ENCODE peak calls at places on chromosomes 7 and 10, in eight cellular contexts. H is heart left ventricle, G is lower lobe of right lung, P is OCI-LY7, Q is tibial artery, K is GM23248, S is iPS DF 6.9, U is left lung. O is an unnamed sample.

GRCh38 chr10:113028393-113029054 is 78.5 kb downstream of the TCF7L2 start:
- DNase-seq in P (no peak), K (peak; percentile 43), Q (no peak), H (no peak), G (no peak), U (no peak), S (no peak), O (no peak)

GRCh38 chr10:110273474-110273873 is 31.2 kb downstream of the SMNDC1 start:
- DNase-seq in S (no peak), U (peak; percentile 77), H (peak; percentile 47), G (peak; percentile 78), P (no peak), K (peak; percentile 90), Q (peak; percentile 88), O (peak; percentile 30)

GRCh38 chr7:143494622-143495021 is 16.9 kb downstream of the TAS2R41 start:
- DNase-seq in Q (no peak), G (no peak), U (no peak), K (peak; percentile 61), S (no peak), H (no peak), P (no peak), O (no peak)

GRCh38 chr10:24873281-24873683 is 79.1 kb downstream of the PRTFDC1 start:
- DNase-seq in S (no peak), G (no peak), H (peak; percentile 20), P (no peak), K (peak; percentile 97), Q (peak; percentile 32), U (no peak), O (no peak)

GRCh38 chr7:144174613-144175012 is 8.7 kb upstream of the CTAGE4 start:
- DNase-seq in S (no peak), G (no peak), H (no peak), U (no peak), K (no peak), P (no peak), Q (no peak), O (no peak)

GRCh38 chr10:117130346-117130745 is 7.7 kb downstream of the VAX1 start:
- DNase-seq in U (no peak), H (no peak), P (no peak), K (no peak), G (no peak), Q (no peak), S (no peak), O (no peak)

GRCh38 chr7:121393005-121393366 is 3.1 kb downstream of the FAM3C start:
- DNase-seq in S (no peak), P (no peak), G (no peak), U (no peak), Q (no peak), H (no peak), K (no peak), O (no peak)

GRCh38 chr7:5477126-5477525 is 53.5 kb upstream of the TNRC18 start:
- DNase-seq in H (no peak), U (no peak), Q (no peak), K (no peak), S (no peak), G (no peak), P (no peak), O (no peak)

GRCh38 chr10:130191380-130191779 is 55.2 kb downstream of the GLRX3 start:
- DNase-seq in H (no peak), S (no peak), P (no peak), G (no peak), U (no peak), Q (no peak), K (no peak), O (no peak)

GRCh38 chr7:129421717-129422250 is 12.4 kb upstream of the STRIP2 start:
- DNase-seq in P (no peak), S (no peak), Q (no peak), H (no peak), K (no peak), G (no peak), U (no peak), O (no peak)

GRCh38 chr7:152909280-152909679 is 149.7 kb downstream of the ACTR3B start:
- DNase-seq in K (no peak), S (no peak), U (no peak), P (no peak), Q (no peak), G (no peak), H (no peak), O (no peak)

DNA sequence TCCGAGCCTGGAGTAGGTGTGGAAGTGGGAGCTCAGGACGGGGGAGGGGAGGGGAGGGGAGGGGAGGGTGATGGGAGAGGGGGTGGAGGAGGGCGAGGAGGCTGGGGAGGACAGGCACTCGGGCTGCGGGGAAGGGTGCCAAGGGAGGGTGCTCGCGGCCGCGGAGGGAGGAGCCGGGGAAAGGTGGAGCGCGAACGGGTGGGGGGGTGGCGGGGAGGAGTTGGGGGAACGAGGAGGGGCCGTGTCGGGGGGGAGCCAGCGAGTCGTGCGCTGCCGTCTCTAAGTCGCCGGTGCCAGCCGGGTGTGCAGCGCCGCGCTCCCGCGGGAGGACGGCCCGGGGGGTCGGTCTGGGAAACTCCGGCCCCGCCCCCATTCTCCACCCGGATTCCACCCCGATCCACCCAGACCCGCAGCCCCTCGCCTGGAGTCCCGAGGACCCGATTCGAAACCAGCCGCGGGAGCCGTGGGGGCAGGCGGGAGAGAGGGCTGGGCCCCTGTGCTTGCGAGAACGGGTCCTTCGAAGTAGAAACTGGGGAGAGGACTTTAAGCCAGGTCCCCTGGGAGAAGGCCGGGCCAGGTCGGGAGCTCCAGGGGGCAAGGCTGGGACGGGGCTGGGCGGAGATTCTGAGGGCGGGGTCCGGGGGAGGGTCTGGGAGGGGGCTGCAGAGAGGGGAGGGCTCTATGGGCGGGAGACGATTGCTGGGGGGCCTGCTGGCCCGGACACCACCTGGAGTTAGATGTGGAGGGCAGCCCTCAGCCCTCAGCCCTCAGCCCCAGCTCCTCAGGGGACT is at the start of gene ZNF467:
- DNase-seq in S (no peak), H (peak; percentile 87), G (peak; percentile 82), U (peak; percentile 88), Q (peak; percentile 38), K (peak; percentile 21), P (no peak), O (no peak)
- H3K27ac ChIP-seq in S (no peak within 1 kb of the TSS), H (peak within 1 kb of the TSS; percentile 73), G (peak within 1 kb of the TSS; percentile 74), U (peak within 1 kb of the TSS; percentile 87), Q (peak within 1 kb of the TSS; percentile 33), K (no peak within 1 kb of the TSS), P (no peak within 1 kb of the TSS), O (no peak within 1 kb of the TSS)

DNA sequence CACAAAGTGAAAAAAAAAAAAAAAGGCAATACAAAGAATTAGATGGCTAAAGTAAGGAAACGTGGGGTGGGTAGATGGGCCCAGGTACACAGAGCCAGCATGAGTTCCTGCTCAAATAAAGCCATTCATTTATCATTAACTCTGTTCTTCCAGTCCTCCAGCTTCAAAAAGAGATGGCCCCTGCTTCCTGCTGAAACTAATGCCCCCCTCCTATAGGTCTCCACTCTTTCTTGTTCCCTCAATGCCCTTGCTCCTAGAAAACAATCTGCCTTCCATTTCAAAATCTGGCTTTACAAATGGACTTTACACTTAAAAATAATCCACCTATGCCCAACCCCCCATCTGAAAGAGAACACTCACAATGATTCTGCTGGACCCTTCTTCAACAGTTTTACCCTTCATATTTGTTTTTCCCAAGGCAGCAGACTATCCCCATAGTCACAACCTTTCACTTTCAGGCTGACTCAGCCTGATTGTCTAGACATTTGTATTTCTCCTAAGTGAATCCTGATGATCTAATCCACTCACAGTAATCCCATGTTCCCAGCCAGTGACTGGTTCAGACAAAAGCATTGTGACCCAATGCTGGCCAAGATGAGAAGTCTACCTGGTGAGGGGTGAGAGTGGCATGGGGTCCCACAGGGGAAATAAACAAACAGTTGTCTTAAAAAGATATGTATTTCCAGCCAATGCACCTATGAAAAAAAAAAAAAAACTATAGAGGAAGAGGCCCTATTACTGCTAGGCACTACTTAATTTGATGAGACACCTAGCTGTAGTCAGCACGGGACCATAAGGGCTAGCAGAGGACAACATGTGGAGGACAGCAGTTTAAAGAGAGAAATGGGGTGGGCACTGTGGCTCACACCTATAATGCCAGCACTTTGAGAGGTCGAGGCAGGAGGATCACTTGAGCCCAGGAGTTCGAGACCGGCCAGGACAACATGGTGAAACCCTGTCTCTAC is 74.6 kb upstream of the GRID1 start:
- DNase-seq in P (no peak), G (no peak), H (no peak), Q (no peak), S (no peak), K (peak; percentile 92), U (no peak), O (no peak)
- H3K27ac ChIP-seq in P (no peak overlapping the region), G (no peak overlapping the region), H (no peak overlapping the region), Q (no peak overlapping the region), S (no peak overlapping the region), K (peak overlapping the region; percentile 80), U (peak overlapping the region; percentile 38), O (no peak overlapping the region)

GRCh38 chr10:132230557-132231210 is 43.9 kb downstream of the DPYSL4 start:
- DNase-seq in H (no peak), P (no peak), K (no peak), S (no peak), U (no peak), G (no peak), Q (no peak), O (no peak)

GRCh38 chr10:132228616-132229015 is 41.9 kb downstream of the DPYSL4 start:
- DNase-seq in G (no peak), S (no peak), U (no peak), H (no peak), K (no peak), P (no peak), Q (no peak), O (no peak)

GRCh38 chr10:132229096-132229495 is 42.3 kb downstream of the DPYSL4 start:
- DNase-seq in Q (no peak), U (no peak), P (no peak), S (no peak), G (no peak), K (no peak), H (no peak), O (no peak)

GRCh38 chr10:132231656-132232552 is 45.2 kb downstream of the DPYSL4 start:
- DNase-seq in H (no peak), Q (no peak), P (no peak), U (no peak), K (no peak), S (no peak), G (peak; percentile 55), O (no peak)

DNA sequence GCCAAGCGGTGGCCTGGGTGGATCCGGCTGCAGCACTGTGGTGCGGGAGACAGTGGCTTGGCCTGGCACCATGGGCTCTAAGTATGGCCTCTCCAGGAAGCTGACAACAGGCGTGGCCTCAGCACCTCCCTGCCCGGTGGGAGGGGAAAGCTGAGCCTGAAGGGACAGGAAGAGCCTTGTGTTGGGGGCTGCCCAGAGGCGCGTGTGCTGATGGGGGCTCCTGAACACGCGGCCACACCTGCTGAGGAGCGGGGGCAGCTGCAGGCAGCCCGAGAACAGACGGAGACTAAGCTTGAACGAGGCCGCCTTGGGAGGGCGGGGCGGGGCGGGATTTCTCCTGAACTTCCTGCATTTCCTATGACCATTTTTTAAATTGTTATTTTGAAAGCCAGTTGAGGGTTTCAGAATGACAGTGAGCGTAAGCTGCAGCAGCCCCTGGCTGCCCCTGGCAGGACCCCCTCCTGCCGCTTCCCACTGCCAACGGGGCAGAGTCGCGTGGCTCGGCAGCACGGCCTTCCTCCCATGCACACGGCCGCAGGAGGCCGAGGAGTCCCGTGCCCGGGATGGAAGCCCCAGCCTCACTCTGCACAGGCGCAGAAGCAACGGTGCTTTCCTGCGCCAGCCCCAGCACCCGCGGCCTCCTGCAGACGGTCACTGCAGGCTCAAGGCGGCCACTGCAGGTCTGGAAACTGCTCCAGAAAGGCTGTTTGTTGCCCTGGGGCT is 43.2 kb downstream of the DPYSL4 start:
- DNase-seq in S (no peak), G (peak; percentile 67), K (no peak), H (no peak), U (peak; percentile 58), Q (no peak), P (no peak), O (no peak)
- H3K27ac ChIP-seq in S (no peak overlapping the region), G (peak overlapping the region; percentile 73), K (no peak overlapping the region), H (peak overlapping the region; percentile 53), U (peak overlapping the region; percentile 70), Q (no peak overlapping the region), P (no peak overlapping the region), O (no peak overlapping the region)

GRCh38 chr7:40437936-40438634 is 303.3 kb downstream of the SUGCT start:
- DNase-seq in U (no peak), K (peak; percentile 51), H (no peak), G (no peak), P (no peak), S (no peak), Q (no peak), O (no peak)
- H3K27ac ChIP-seq in U (no peak overlapping the region), K (peak overlapping the region; percentile 79), H (no peak overlapping the region), G (no peak overlapping the region), P (no peak overlapping the region), S (no peak overlapping the region), Q (peak overlapping the region; percentile 68), O (peak overlapping the region; percentile 95)

O was measured in thoracic aorta.